ENCODE peak calls at places on chromosomes 7 and 10, in six cellular contexts. One of them, this sample, is unnamed.
A peak's percentile ranks its signal among the peaks of the same experiment; 100 is the strongest.

GRCh38 chr10:97399843-97400545 is 1.1 kb downstream of the RRP12 start:
- DNase-seq in OCI-LY7: peak; percentile 71
- DNase-seq in GM23248: peak; percentile 87
- DNase-seq in CD8-positive, alpha-beta T cell: peak; percentile 50
- DNase-seq in GM12865: peak; percentile 54
- DNase-seq in EL: peak; percentile 77
- DNase-seq in this sample: peak; percentile 77

GRCh38 chr7:69624842-69625637 is 26.8 kb downstream of the AUTS2 start:
- DNase-seq in OCI-LY7: no peak
- DNase-seq in GM23248: no peak
- DNase-seq in CD8-positive, alpha-beta T cell: no peak
- DNase-seq in GM12865: no peak
- DNase-seq in EL: no peak
- DNase-seq in this sample: no peak

GRCh38 chr10:129329375-129330040 is 137.5 kb upstream of the MGMT start:
- DNase-seq in OCI-LY7: no peak
- DNase-seq in GM23248: no peak
- DNase-seq in CD8-positive, alpha-beta T cell: no peak
- DNase-seq in GM12865: no peak
- DNase-seq in EL: no peak
- DNase-seq in this sample: no peak

GRCh38 chr10:125153693-125154490 is 6.5 kb downstream of the CTBP2 start:
- DNase-seq in OCI-LY7: no peak
- DNase-seq in GM23248: peak; percentile 83
- DNase-seq in CD8-positive, alpha-beta T cell: no peak
- DNase-seq in GM12865: no peak
- DNase-seq in EL: peak; percentile 72
- DNase-seq in this sample: no peak

GRCh38 chr7:101943306-101943705 is 125.9 kb downstream of the CUX1 start:
- DNase-seq in OCI-LY7: no peak
- DNase-seq in GM23248: no peak
- DNase-seq in CD8-positive, alpha-beta T cell: no peak
- DNase-seq in GM12865: no peak
- DNase-seq in EL: no peak
- DNase-seq in this sample: no peak

GRCh38 chr10:7700577-7701125 is 2.5 kb upstream of the ITIH2 start:
- DNase-seq in OCI-LY7: no peak
- DNase-seq in GM23248: peak; percentile 46
- DNase-seq in CD8-positive, alpha-beta T cell: no peak
- DNase-seq in GM12865: no peak
- DNase-seq in EL: no peak
- DNase-seq in this sample: no peak

GRCh38 chr7:114986805-114987204 is 64.9 kb downstream of the MDFIC start:
- DNase-seq in OCI-LY7: no peak
- DNase-seq in GM23248: no peak
- DNase-seq in CD8-positive, alpha-beta T cell: no peak
- DNase-seq in GM12865: no peak
- DNase-seq in EL: no peak
- DNase-seq in this sample: no peak

GRCh38 chr7:141646826-141647480 is 55.0 kb downstream of the DENND11 start:
- DNase-seq in OCI-LY7: no peak
- DNase-seq in GM23248: peak; percentile 36
- DNase-seq in CD8-positive, alpha-beta T cell: no peak
- DNase-seq in GM12865: no peak
- DNase-seq in EL: peak; percentile 11
- DNase-seq in this sample: no peak

GRCh38 chr7:33814958-33815735 is 90.2 kb upstream of the BMPER start:
- DNase-seq in OCI-LY7: no peak
- DNase-seq in GM23248: no peak
- DNase-seq in CD8-positive, alpha-beta T cell: no peak
- DNase-seq in GM12865: no peak
- DNase-seq in EL: no peak
- DNase-seq in this sample: no peak

GRCh38 chr7:54811016-54811924 is 52.3 kb upstream of the SEC61G start:
- DNase-seq in OCI-LY7: no peak
- DNase-seq in GM23248: peak; percentile 79
- DNase-seq in CD8-positive, alpha-beta T cell: no peak
- DNase-seq in GM12865: peak; percentile 21
- DNase-seq in EL: peak; percentile 84
- DNase-seq in this sample: peak; percentile 51

GRCh38 chr10:34768261-34768971 is 46.7 kb downstream of the PARD3 start:
- DNase-seq in OCI-LY7: no peak
- DNase-seq in GM23248: peak; percentile 86
- DNase-seq in CD8-positive, alpha-beta T cell: no peak
- DNase-seq in GM12865: no peak
- DNase-seq in EL: no peak
- DNase-seq in this sample: peak; percentile 96

GRCh38 chr7:8044761-8045430 is 76.3 kb downstream of the GLCCI1 start:
- DNase-seq in OCI-LY7: no peak
- DNase-seq in GM23248: no peak
- DNase-seq in CD8-positive, alpha-beta T cell: no peak
- DNase-seq in GM12865: no peak
- DNase-seq in EL: no peak
- DNase-seq in this sample: no peak

GRCh38 chr7:8932751-8933150 is 499.3 kb downstream of the NXPH1 start:
- DNase-seq in OCI-LY7: no peak
- DNase-seq in GM23248: no peak
- DNase-seq in CD8-positive, alpha-beta T cell: no peak
- DNase-seq in GM12865: no peak
- DNase-seq in EL: no peak
- DNase-seq in this sample: no peak

GRCh38 chr10:126240483-126240882 is 147.8 kb downstream of the ADAM12 start:
- DNase-seq in OCI-LY7: no peak
- DNase-seq in GM23248: no peak
- DNase-seq in CD8-positive, alpha-beta T cell: no peak
- DNase-seq in GM12865: no peak
- DNase-seq in EL: no peak
- DNase-seq in this sample: no peak

GRCh38 chr10:69680610-69681009 is 50.6 kb downstream of the FAM241B start:
- DNase-seq in OCI-LY7: no peak
- DNase-seq in GM23248: no peak
- DNase-seq in CD8-positive, alpha-beta T cell: no peak
- DNase-seq in GM12865: no peak
- DNase-seq in EL: no peak
- DNase-seq in this sample: no peak

GRCh38 chr7:91212592-91212991 is 51.6 kb upstream of the FZD1 start:
- DNase-seq in OCI-LY7: no peak
- DNase-seq in GM23248: peak; percentile 55
- DNase-seq in CD8-positive, alpha-beta T cell: no peak
- DNase-seq in GM12865: no peak
- DNase-seq in EL: no peak
- DNase-seq in this sample: peak; percentile 65

GRCh38 chr10:125020386-125020785 is 78.5 kb downstream of the ZRANB1 start:
- DNase-seq in OCI-LY7: no peak
- DNase-seq in GM23248: no peak
- DNase-seq in CD8-positive, alpha-beta T cell: no peak
- DNase-seq in GM12865: no peak
- DNase-seq in EL: no peak
- DNase-seq in this sample: no peak

GRCh38 chr10:9796567-9796966 is 1221.1 kb upstream of the CELF2 start:
- DNase-seq in OCI-LY7: no peak
- DNase-seq in GM23248: no peak
- DNase-seq in CD8-positive, alpha-beta T cell: no peak
- DNase-seq in GM12865: no peak
- DNase-seq in EL: no peak
- DNase-seq in this sample: no peak

GRCh38 chr10:131981429-131982184 is at the start of gene BNIP3:
- DNase-seq in OCI-LY7: peak; percentile 95
- DNase-seq in GM23248: peak; percentile 98
- DNase-seq in CD8-positive, alpha-beta T cell: peak; percentile 93
- DNase-seq in GM12865: peak; percentile 92
- DNase-seq in EL: peak; percentile 96
- DNase-seq in this sample: peak; percentile 96

GRCh38 chr10:7231420-7232414 is 179.1 kb downstream of the SFMBT2 start:
- DNase-seq in OCI-LY7: no peak
- DNase-seq in GM23248: no peak
- DNase-seq in CD8-positive, alpha-beta T cell: no peak
- DNase-seq in GM12865: no peak
- DNase-seq in EL: no peak
- DNase-seq in this sample: no peak

GRCh38 chr7:45178241-45179225 is 20.9 kb downstream of the RAMP3 start:
- DNase-seq in OCI-LY7: peak; percentile 22
- DNase-seq in GM23248: peak; percentile 17
- DNase-seq in CD8-positive, alpha-beta T cell: no peak
- DNase-seq in GM12865: peak; percentile 41
- DNase-seq in EL: no peak
- DNase-seq in this sample: no peak

GRCh38 chr7:15306286-15306685 is 255.5 kb downstream of the AGMO start:
- DNase-seq in OCI-LY7: no peak
- DNase-seq in GM23248: peak; percentile 4
- DNase-seq in CD8-positive, alpha-beta T cell: no peak
- DNase-seq in GM12865: no peak
- DNase-seq in EL: no peak
- DNase-seq in this sample: no peak

GRCh38 chr7:24732646-24733413 is 24.4 kb downstream of the GSDME start:
- DNase-seq in OCI-LY7: no peak
- DNase-seq in GM23248: peak; percentile 93
- DNase-seq in CD8-positive, alpha-beta T cell: no peak
- DNase-seq in GM12865: peak; percentile 56
- DNase-seq in EL: peak; percentile 51
- DNase-seq in this sample: peak; percentile 35

GRCh38 chr7:92266415-92267241 is 20.9 kb downstream of the ANKIB1 start:
- DNase-seq in OCI-LY7: no peak
- DNase-seq in GM23248: peak; percentile 40
- DNase-seq in CD8-positive, alpha-beta T cell: no peak
- DNase-seq in GM12865: no peak
- DNase-seq in EL: peak; percentile 10
- DNase-seq in this sample: no peak

GRCh38 chr10:89887830-89888229 is 186.4 kb downstream of the KIF20B start:
- DNase-seq in OCI-LY7: no peak
- DNase-seq in GM23248: peak; percentile 54
- DNase-seq in CD8-positive, alpha-beta T cell: no peak
- DNase-seq in GM12865: peak; percentile 40
- DNase-seq in EL: no peak
- DNase-seq in this sample: no peak

GRCh38 chr10:18490755-18491154 is 160.6 kb downstream of the NSUN6 start:
- DNase-seq in OCI-LY7: no peak
- DNase-seq in GM23248: no peak
- DNase-seq in CD8-positive, alpha-beta T cell: no peak
- DNase-seq in GM12865: no peak
- DNase-seq in EL: no peak
- DNase-seq in this sample: no peak

GRCh38 chr7:44646176-44646920 is 39.9 kb downstream of the OGDH start:
- DNase-seq in OCI-LY7: no peak
- DNase-seq in GM23248: no peak
- DNase-seq in CD8-positive, alpha-beta T cell: no peak
- DNase-seq in GM12865: no peak
- DNase-seq in EL: no peak
- DNase-seq in this sample: no peak

GRCh38 chr10:70549962-70550845 is 52.3 kb downstream of the PRF1 start:
- DNase-seq in OCI-LY7: peak; percentile 75
- DNase-seq in GM23248: peak; percentile 68
- DNase-seq in CD8-positive, alpha-beta T cell: peak; percentile 66
- DNase-seq in GM12865: peak; percentile 79
- DNase-seq in EL: peak; percentile 65
- DNase-seq in this sample: peak; percentile 36

GRCh38 chr7:2478800-2479199 is 2.6 kb upstream of the GRIFIN start:
- DNase-seq in OCI-LY7: no peak
- DNase-seq in GM23248: no peak
- DNase-seq in CD8-positive, alpha-beta T cell: peak; percentile 7
- DNase-seq in GM12865: no peak
- DNase-seq in EL: no peak
- DNase-seq in this sample: peak; percentile 56

GRCh38 chr10:112562803-112563663 is 116.0 kb downstream of the VTI1A start:
- DNase-seq in OCI-LY7: no peak
- DNase-seq in GM23248: no peak
- DNase-seq in CD8-positive, alpha-beta T cell: no peak
- DNase-seq in GM12865: no peak
- DNase-seq in EL: no peak
- DNase-seq in this sample: no peak

GRCh38 chr7:133268355-133268754 is 15.5 kb downstream of the EXOC4 start:
- DNase-seq in OCI-LY7: no peak
- DNase-seq in GM23248: no peak
- DNase-seq in CD8-positive, alpha-beta T cell: no peak
- DNase-seq in GM12865: no peak
- DNase-seq in EL: no peak
- DNase-seq in this sample: no peak

GRCh38 chr10:48740023-48740707 is 55.5 kb downstream of the WDFY4 start:
- DNase-seq in OCI-LY7: no peak
- DNase-seq in GM23248: no peak
- DNase-seq in CD8-positive, alpha-beta T cell: no peak
- DNase-seq in GM12865: no peak
- DNase-seq in EL: no peak
- DNase-seq in this sample: no peak

GRCh38 chr10:63935705-63936104 is 414.5 kb downstream of the REEP3 start:
- DNase-seq in OCI-LY7: peak; percentile 13
- DNase-seq in GM23248: no peak
- DNase-seq in CD8-positive, alpha-beta T cell: no peak
- DNase-seq in GM12865: peak; percentile 8
- DNase-seq in EL: no peak
- DNase-seq in this sample: no peak

GRCh38 chr10:13654118-13654830 is 67.5 kb downstream of the PRPF18 start:
- DNase-seq in OCI-LY7: no peak
- DNase-seq in GM23248: no peak
- DNase-seq in CD8-positive, alpha-beta T cell: no peak
- DNase-seq in GM12865: no peak
- DNase-seq in EL: no peak
- DNase-seq in this sample: no peak

GRCh38 chr7:85041599-85042216 is 145.1 kb downstream of the SEMA3D start:
- DNase-seq in OCI-LY7: peak; percentile 39
- DNase-seq in GM23248: peak; percentile 74
- DNase-seq in CD8-positive, alpha-beta T cell: no peak
- DNase-seq in GM12865: peak; percentile 71
- DNase-seq in EL: peak; percentile 72
- DNase-seq in this sample: peak; percentile 6

GRCh38 chr7:5695037-5695708 is 86.3 kb downstream of the RNF216 start:
- DNase-seq in OCI-LY7: peak; percentile 24
- DNase-seq in GM23248: peak; percentile 90
- DNase-seq in CD8-positive, alpha-beta T cell: peak; percentile 81
- DNase-seq in GM12865: peak; percentile 94
- DNase-seq in EL: peak; percentile 92
- DNase-seq in this sample: no peak

GRCh38 chr7:83410989-83411591 is 237.8 kb downstream of the SEMA3E start:
- DNase-seq in OCI-LY7: peak; percentile 43
- DNase-seq in GM23248: peak; percentile 76
- DNase-seq in CD8-positive, alpha-beta T cell: no peak
- DNase-seq in GM12865: peak; percentile 66
- DNase-seq in EL: peak; percentile 41
- DNase-seq in this sample: no peak

GRCh38 chr10:44398747-44399477 is 14.0 kb upstream of the CXCL12 start:
- DNase-seq in OCI-LY7: no peak
- DNase-seq in GM23248: no peak
- DNase-seq in CD8-positive, alpha-beta T cell: no peak
- DNase-seq in GM12865: no peak
- DNase-seq in EL: no peak
- DNase-seq in this sample: no peak

This sample was measured in MG63.